ENCODE peak calls at places on chromosomes 12 and 14, in five cellular contexts. P is AG04450, I is fibroblast of mammary gland, Y is EL, A is activated gamma-delta T cell treated with Interleukin-2 at 50 U/mL for 16 hours. H is an unnamed sample.

GRCh38 chr12:128542844-128543243 is 275.9 kb downstream of the TMEM132C start:
- DNase-seq in P (no peak), I (no peak), Y (no peak), A (no peak), H (no peak)

GRCh38 chr12:32780111-32780510 is 24.4 kb upstream of the YARS2 start:
- DNase-seq in P (no peak), I (peak), Y (no peak), A (no peak), H (no peak)

GRCh38 chr12:50925342-50925651 is 27.0 kb upstream of the HIGD1C start:
- DNase-seq in P (no peak), I (no peak), Y (no peak), A (peak), H (peak)

GRCh38 chr12:68290126-68290525 is 36.7 kb upstream of the IL22 start:
- DNase-seq in P (no peak), I (no peak), Y (no peak), A (peak), H (no peak)

GRCh38 chr14:103547455-103547940 is 15.0 kb downstream of the BAG5 start:
- DNase-seq in P (no peak), I (no peak), Y (no peak), A (no peak), H (no peak)

GRCh38 chr14:71142375-71143038 is 235.2 kb downstream of the PCNX1 start:
- DNase-seq in P (peak), I (peak), Y (peak), A (no peak), H (no peak)

GRCh38 chr12:106331594-106331993 is 26.0 kb upstream of the POLR3B start:
- DNase-seq in P (no peak), I (no peak), Y (no peak), A (no peak), H (no peak)

GRCh38 chr12:79936670-79937069 is 1.8 kb upstream of the PPP1R12A start:
- DNase-seq in P (no peak), I (no peak), Y (peak), A (no peak), H (peak)

GRCh38 chr14:75911883-75912282 is 69.9 kb downstream of the TGFB3 start:
- DNase-seq in P (no peak), I (peak), Y (no peak), A (no peak), H (no peak)

GRCh38 chr14:105065280-105066228 is at the start of gene GPR132:
- DNase-seq in P (no peak), I (no peak), Y (no peak), A (peak), H (no peak)

GRCh38 chr12:76637807-76638206 is 78.2 kb upstream of the OSBPL8 start:
- DNase-seq in P (no peak), I (peak), Y (peak), A (no peak), H (no peak)

GRCh38 chr12:46201284-46201789 is 67.5 kb downstream of the SLC38A1 start:
- DNase-seq in P (no peak), I (no peak), Y (no peak), A (no peak), H (no peak)

GRCh38 chr12:58416211-58416610 is 474.8 kb downstream of the ATP23 start:
- DNase-seq in P (peak), I (peak), Y (peak), A (no peak), H (no peak)

GRCh38 chr12:56021882-56022497 is 1.1 kb downstream of the IKZF4 start:
- DNase-seq in P (no peak), I (no peak), Y (no peak), A (no peak), H (no peak)

GRCh38 chr12:76085159-76085868 is 829 bp upstream of the NAP1L1 start:
- DNase-seq in P (no peak), I (peak), Y (peak), A (peak), H (peak)

GRCh38 chr14:29865299-29865698 is 62.3 kb downstream of the PRKD1 start:
- DNase-seq in P (no peak), I (no peak), Y (no peak), A (no peak), H (no peak)

GRCh38 chr12:6472491-6472890 is 2.0 kb upstream of the VAMP1 start:
- DNase-seq in P (no peak), I (no peak), Y (no peak), A (no peak), H (no peak)

GRCh38 chr12:45217846-45218245 is 2.0 kb downstream of the ANO6 start:
- DNase-seq in P (no peak), I (no peak), Y (no peak), A (no peak), H (no peak)

GRCh38 chr14:100192250-100192671 is 32.8 kb upstream of the DEGS2 start:
- DNase-seq in P (no peak), I (no peak), Y (no peak), A (no peak), H (no peak)

GRCh38 chr14:60651051-60651935 is 2.0 kb upstream of the SIX1 start:
- DNase-seq in P (no peak), I (no peak), Y (no peak), A (no peak), H (no peak)

GRCh38 chr14:51776102-51776894 is 84.1 kb upstream of the GNG2 start:
- DNase-seq in P (peak), I (peak), Y (peak), A (peak), H (peak)

GRCh38 chr14:90510208-90510607 is 113.4 kb downstream of the CALM1 start:
- DNase-seq in P (no peak), I (no peak), Y (no peak), A (no peak), H (no peak)

GRCh38 chr12:1590083-1590979 is 4.0 kb downstream of the FBXL14 start:
- DNase-seq in P (no peak), I (peak), Y (peak), A (no peak), H (no peak)

GRCh38 chr12:13436696-13437391 is 240.3 kb downstream of the EMP1 start:
- DNase-seq in P (no peak), I (peak), Y (peak), A (no peak), H (peak)

GRCh38 chr14:103625361-103626095 is 3.5 kb upstream of the KLC1 start:
- DNase-seq in P (no peak), I (no peak), Y (no peak), A (peak), H (no peak)

GRCh38 chr12:753401-754237 is 1.2 kb downstream of the WNK1 start:
- DNase-seq in P (no peak), I (peak), Y (peak), A (peak), H (peak)

GRCh38 chr14:28398501-28398900 is 368.1 kb upstream of the FOXG1 start:
- DNase-seq in P (no peak), I (peak), Y (no peak), A (no peak), H (no peak)

GRCh38 chr12:99600388-99600787 is 47.2 kb upstream of the GARIN6 start:
- DNase-seq in P (no peak), I (no peak), Y (no peak), A (no peak), H (no peak)

GRCh38 chr12:121373748-121374147 is 21.5 kb upstream of the ANAPC5 start:
- DNase-seq in P (no peak), I (no peak), Y (no peak), A (no peak), H (no peak)

GRCh38 chr12:131351319-131352028 is 359.4 kb upstream of the SFSWAP start:
- DNase-seq in P (no peak), I (no peak), Y (no peak), A (no peak), H (peak)

GRCh38 chr14:99129211-99129696 is 142.7 kb downstream of the BCL11B start:
- DNase-seq in P (no peak), I (no peak), Y (no peak), A (no peak), H (no peak)

GRCh38 chr12:20188930-20189653 is 179.2 kb upstream of the PDE3A start:
- DNase-seq in P (no peak), I (no peak), Y (no peak), A (no peak), H (no peak)

GRCh38 chr14:22558221-22558913 is 30.7 kb downstream of the DAD1 start:
- DNase-seq in P (no peak), I (no peak), Y (no peak), A (peak), H (peak)

H was measured in erythroblast.